ENCODE peak calls at places on chromosomes 6 and 20, in four cellular contexts. B is anterior cingulate cortex, L is GM18507, K is Ammon's horn. S is an unnamed sample.

GRCh38 chr6:111686249-111686997 is 80.7 kb upstream of the TRAF3IP2 start:
- DNase-seq in B (peak), L (no peak), K (peak), S (no peak)

GRCh38 chr6:127564761-127565160 is 12.2 kb upstream of the C6orf58 start:
- DNase-seq in B (no peak), L (no peak), K (no peak), S (no peak)

GRCh38 chr6:42295181-42295580 is 77.5 kb upstream of the MRPS10 start:
- DNase-seq in B (no peak), L (no peak), K (no peak), S (no peak)

GRCh38 chr6:5096482-5096881 is 11.3 kb downstream of the PPP1R3G start:
- DNase-seq in B (no peak), L (no peak), K (no peak), S (no peak)

GRCh38 chr6:148203970-148204369 is 138.7 kb upstream of the SASH1 start:
- DNase-seq in B (no peak), L (peak), K (no peak), S (no peak)

GRCh38 chr6:118939683-118940082 is 4.7 kb upstream of the MCM9 start:
- DNase-seq in B (peak), L (no peak), K (peak), S (no peak)

GRCh38 chr6:23055523-23055922 is 486.2 kb downstream of the HDGFL1 start:
- DNase-seq in B (no peak), L (no peak), K (no peak), S (no peak)

GRCh38 chr6:148392611-148393160 is 50.0 kb downstream of the SASH1 start:
- DNase-seq in B (no peak), L (no peak), K (no peak), S (no peak)

GRCh38 chr6:32944265-32944664 is 3.4 kb upstream of the HLA-DMB start:
- DNase-seq in B (no peak), L (peak), K (peak), S (no peak)

GRCh38 chr20:61253264-61253639 is 1.2 kb downstream of the CDH4 start:
- DNase-seq in B (peak), L (no peak), K (peak), S (no peak)

GRCh38 chr20:1825492-1825891 is 69.7 kb upstream of the SIRPA start:
- DNase-seq in B (no peak), L (no peak), K (no peak), S (no peak)

S was measured in cerebellum.